ENCODE peak calls at places on chromosomes 12 and 14, in nine cellular contexts. U is fibroblast of lung; O is NCI-H2081; J is SW480; H is neural progenitor cell; C is EL; B is activated CD8-positive, alpha-beta memory T cell treated with anti-CD3 and anti-CD28 coated beads, Interleukin-2, amount 10 ng/mL, durations not matched to agents 7 days and 5 days; Z is stimulated activated CD8-positive, alpha-beta memory T cell treated with anti-CD3 and anti-CD28 coated beads, Interleukin-2, amount 100 ng/mL, for 1 hour; A is pancreas. G is an unnamed sample.

GRCh38 chr12:130983328-130984017 is 29.8 kb downstream of the ADGRD1 start:
- DNase-seq in U (no peak), O (no peak), J (peak), H (no peak), C (no peak), B (no peak), Z (no peak), A (no peak), G (no peak)

GRCh38 chr12:65668981-65669695 is 155.1 kb upstream of the HMGA2 start:
- DNase-seq in U (peak), O (no peak), J (no peak), H (no peak), C (peak), B (no peak), Z (no peak), A (no peak), G (no peak)

GRCh38 chr12:69161835-69162234 is 77.5 kb upstream of the CPSF6 start:
- DNase-seq in U (peak), O (no peak), J (no peak), H (peak), C (peak), B (peak), Z (no peak), A (no peak), G (no peak)

GRCh38 chr12:49957570-49957967 is 4.1 kb upstream of the AQP5 start:
- DNase-seq in U (no peak), O (no peak), J (no peak), H (no peak), C (no peak), B (no peak), Z (no peak), A (no peak), G (no peak)

GRCh38 chr12:52327830-52328500 is 6.8 kb upstream of the KRT83 start:
- DNase-seq in U (no peak), O (no peak), J (no peak), H (no peak), C (no peak), B (no peak), Z (no peak), A (no peak), G (no peak)

GRCh38 chr12:101792046-101792931 is 38.5 kb downstream of the GNPTAB start:
- DNase-seq in U (no peak), O (no peak), J (no peak), H (no peak), C (no peak), B (no peak), Z (no peak), A (no peak), G (no peak)

GRCh38 chr12:96208346-96208745 is 14.2 kb downstream of the ELK3 start:
- DNase-seq in U (peak), O (no peak), J (no peak), H (no peak), C (peak), B (no peak), Z (no peak), A (no peak), G (peak)

GRCh38 chr14:105165134-105165704 is 3.4 kb downstream of the JAG2 start:
- DNase-seq in U (no peak), O (peak), J (peak), H (no peak), C (no peak), B (no peak), Z (no peak), A (no peak), G (no peak)

GRCh38 chr12:8033153-8034044 is 883 bp downstream of the FOXJ2 start:
- DNase-seq in U (peak), O (peak), J (peak), H (peak), C (peak), B (peak), Z (no peak), A (peak), G (no peak)

GRCh38 chr14:73393375-73393774 is 65.0 kb downstream of the NUMB start:
- DNase-seq in U (no peak), O (peak), J (no peak), H (no peak), C (no peak), B (no peak), Z (no peak), A (no peak), G (no peak)

GRCh38 chr14:68789798-68790655 is 2.8 kb downstream of the ZFP36L1 start:
- DNase-seq in U (no peak), O (no peak), J (no peak), H (peak), C (peak), B (peak), Z (no peak), A (peak), G (no peak)

GRCh38 chr14:69316449-69317391 is 56.8 kb downstream of the GALNT16 start:
- DNase-seq in U (peak), O (no peak), J (peak), H (no peak), C (peak), B (peak), Z (no peak), A (peak), G (peak)

GRCh38 chr14:51319181-51319597 is 79.1 kb downstream of the TMX1 start:
- DNase-seq in U (peak), O (no peak), J (no peak), H (peak), C (no peak), B (no peak), Z (no peak), A (no peak), G (no peak)

G was measured in amniotic stem cell.